ENCODE peak calls at places on chromosomes 3 and 15, in seven cellular contexts. S is DMS79 treated with DMSO at 0.1 percent for 48 hours; C is iPS DF 19.7; N is mesendoderm; E is KBM-7; I is activated CD8-positive, alpha-beta memory T cell treated with anti-CD3 and anti-CD28 coated beads for 48 hours; V is D721Med. O is an unnamed sample.

GRCh38 chr15:90248760-90249122 is 615 bp upstream of the TTLL13 start:
- DNase-seq in S (no peak), C (no peak), N (no peak), E (no peak), I (no peak), V (no peak), O (no peak)

GRCh38 chr3:51389423-51390183 is 1.5 kb upstream of the RBM15B start:
- DNase-seq in S (no peak), C (no peak), N (peak), E (peak), I (no peak), V (peak), O (peak)

GRCh38 chr3:124132813-124133212 is 140.9 kb upstream of the ROPN1 start:
- DNase-seq in S (no peak), C (no peak), N (no peak), E (no peak), I (no peak), V (no peak), O (no peak)

GRCh38 chr3:194711286-194711685 is 25.6 kb downstream of the FAM43A start:
- DNase-seq in S (no peak), C (no peak), N (no peak), E (no peak), I (no peak), V (no peak), O (no peak)

GRCh38 chr3:34948431-34948971 is 690.8 kb upstream of the ARPP21 start:
- DNase-seq in S (no peak), C (no peak), N (peak), E (no peak), I (no peak), V (no peak), O (no peak)

GRCh38 chr15:50227076-50227475 is 38.5 kb downstream of the HDC start:
- DNase-seq in S (no peak), C (no peak), N (no peak), E (no peak), I (no peak), V (no peak), O (no peak)

GRCh38 chr15:81492303-81492702 is 118.3 kb upstream of the TMC3 start:
- DNase-seq in S (no peak), C (no peak), N (no peak), E (no peak), I (no peak), V (no peak), O (no peak)

GRCh38 chr3:131795382-131796085 is 239.3 kb downstream of the CPNE4 start:
- DNase-seq in S (peak), C (no peak), N (peak), E (peak), I (no peak), V (no peak), O (peak)

GRCh38 chr3:105222568-105223093 is 144.1 kb upstream of the ALCAM start:
- DNase-seq in S (no peak), C (no peak), N (peak), E (no peak), I (no peak), V (no peak), O (no peak)

O was measured in AML-193.